ENCODE peak calls at places on chromosomes 13 and 19, in nine cellular contexts. One of them, this sample, is unnamed.

GRCh38 chr13:19695829-19696228 is 62.4 kb downstream of the MPHOSPH8 start:
- DNase-seq in tibial nerve: no peak
- DNase-seq in heart left ventricle: no peak
- DNase-seq in A549: no peak
- DNase-seq in uterus: no peak
- DNase-seq in adrenal gland: no peak
- DNase-seq in breast epithelium: no peak
- DNase-seq in suprapubic skin: no peak
- DNase-seq in stomach: no peak
- DNase-seq in this sample: no peak

GRCh38 chr13:37648604-37649003 is 50.0 kb upstream of the POSTN start:
- DNase-seq in tibial nerve: no peak
- DNase-seq in heart left ventricle: no peak
- DNase-seq in A549: no peak
- DNase-seq in uterus: no peak
- DNase-seq in adrenal gland: no peak
- DNase-seq in breast epithelium: no peak
- DNase-seq in suprapubic skin: no peak
- DNase-seq in stomach: no peak
- DNase-seq in this sample: no peak

GRCh38 chr19:37346091-37346490 is 24.8 kb upstream of the ZNF527 start:
- DNase-seq in tibial nerve: no peak
- DNase-seq in heart left ventricle: no peak
- DNase-seq in A549: no peak
- DNase-seq in uterus: no peak
- DNase-seq in adrenal gland: no peak
- DNase-seq in breast epithelium: no peak
- DNase-seq in suprapubic skin: no peak
- DNase-seq in stomach: no peak
- DNase-seq in this sample: no peak

GRCh38 chr19:35471946-35472345 is 18.3 kb downstream of the KRTDAP start:
- DNase-seq in tibial nerve: no peak
- DNase-seq in heart left ventricle: no peak
- DNase-seq in A549: no peak
- DNase-seq in uterus: no peak
- DNase-seq in adrenal gland: no peak
- DNase-seq in breast epithelium: no peak
- DNase-seq in suprapubic skin: no peak
- DNase-seq in stomach: no peak
- DNase-seq in this sample: no peak

GRCh38 chr19:41799444-41800000 is 3.1 kb downstream of the CEACAM3 start:
- DNase-seq in tibial nerve: no peak
- DNase-seq in heart left ventricle: no peak
- DNase-seq in A549: peak
- DNase-seq in uterus: no peak
- DNase-seq in adrenal gland: no peak
- DNase-seq in breast epithelium: no peak
- DNase-seq in suprapubic skin: no peak
- DNase-seq in stomach: no peak
- DNase-seq in this sample: no peak

GRCh38 chr19:10828981-10829821 is 6.8 kb downstream of the TMED1 start:
- DNase-seq in tibial nerve: no peak
- DNase-seq in heart left ventricle: peak
- DNase-seq in A549: no peak
- DNase-seq in uterus: no peak
- DNase-seq in adrenal gland: peak
- DNase-seq in breast epithelium: no peak
- DNase-seq in suprapubic skin: no peak
- DNase-seq in stomach: no peak
- DNase-seq in this sample: no peak

GRCh38 chr19:35045667-35046300 is 4.3 kb downstream of the HPN start:
- DNase-seq in tibial nerve: no peak
- DNase-seq in heart left ventricle: no peak
- DNase-seq in A549: peak
- DNase-seq in uterus: no peak
- DNase-seq in adrenal gland: no peak
- DNase-seq in breast epithelium: no peak
- DNase-seq in suprapubic skin: no peak
- DNase-seq in stomach: no peak
- DNase-seq in this sample: peak

GRCh38 chr13:85728831-85729230 is 70.4 kb downstream of the SLITRK6 start:
- DNase-seq in tibial nerve: no peak
- DNase-seq in heart left ventricle: no peak
- DNase-seq in A549: no peak
- DNase-seq in uterus: no peak
- DNase-seq in adrenal gland: no peak
- DNase-seq in breast epithelium: no peak
- DNase-seq in suprapubic skin: no peak
- DNase-seq in stomach: no peak
- DNase-seq in this sample: no peak

GRCh38 chr19:6963937-6964336 is 57.3 kb downstream of the MBD3L2B start:
- DNase-seq in tibial nerve: no peak
- DNase-seq in heart left ventricle: no peak
- DNase-seq in A549: no peak
- DNase-seq in uterus: no peak
- DNase-seq in adrenal gland: peak
- DNase-seq in breast epithelium: no peak
- DNase-seq in suprapubic skin: no peak
- DNase-seq in stomach: no peak
- DNase-seq in this sample: no peak

GRCh38 chr13:73835138-73835721 is 299.0 kb downstream of the KLF12 start:
- DNase-seq in tibial nerve: no peak
- DNase-seq in heart left ventricle: no peak
- DNase-seq in A549: peak
- DNase-seq in uterus: no peak
- DNase-seq in adrenal gland: no peak
- DNase-seq in breast epithelium: no peak
- DNase-seq in suprapubic skin: no peak
- DNase-seq in stomach: no peak
- DNase-seq in this sample: peak

GRCh38 chr19:47351545-47351944 is 2.4 kb downstream of the DHX34 start:
- DNase-seq in tibial nerve: no peak
- DNase-seq in heart left ventricle: no peak
- DNase-seq in A549: peak
- DNase-seq in uterus: no peak
- DNase-seq in adrenal gland: no peak
- DNase-seq in breast epithelium: no peak
- DNase-seq in suprapubic skin: no peak
- DNase-seq in stomach: no peak
- DNase-seq in this sample: no peak

GRCh38 chr19:11038511-11038910 is 50.8 kb upstream of the LDLR start:
- DNase-seq in tibial nerve: no peak
- DNase-seq in heart left ventricle: no peak
- DNase-seq in A549: no peak
- DNase-seq in uterus: no peak
- DNase-seq in adrenal gland: no peak
- DNase-seq in breast epithelium: no peak
- DNase-seq in suprapubic skin: no peak
- DNase-seq in stomach: no peak
- DNase-seq in this sample: no peak

GRCh38 chr19:7337380-7338194 is 11.2 kb upstream of the ARHGEF18 start:
- DNase-seq in tibial nerve: no peak
- DNase-seq in heart left ventricle: no peak
- DNase-seq in A549: no peak
- DNase-seq in uterus: no peak
- DNase-seq in adrenal gland: no peak
- DNase-seq in breast epithelium: no peak
- DNase-seq in suprapubic skin: peak
- DNase-seq in stomach: no peak
- DNase-seq in this sample: no peak

GRCh38 chr19:39052243-39052746 is 19.9 kb upstream of the FBXO27 start:
- DNase-seq in tibial nerve: peak
- DNase-seq in heart left ventricle: no peak
- DNase-seq in A549: peak
- DNase-seq in uterus: peak
- DNase-seq in adrenal gland: peak
- DNase-seq in breast epithelium: no peak
- DNase-seq in suprapubic skin: no peak
- DNase-seq in stomach: peak
- DNase-seq in this sample: peak

GRCh38 chr19:16824658-16825311 is 4.4 kb upstream of the SIN3B start:
- DNase-seq in tibial nerve: no peak
- DNase-seq in heart left ventricle: no peak
- DNase-seq in A549: no peak
- DNase-seq in uterus: peak
- DNase-seq in adrenal gland: no peak
- DNase-seq in breast epithelium: no peak
- DNase-seq in suprapubic skin: no peak
- DNase-seq in stomach: no peak
- DNase-seq in this sample: no peak

GRCh38 chr19:34350161-34350561 is 14.8 kb upstream of the GPI start:
- DNase-seq in tibial nerve: no peak
- DNase-seq in heart left ventricle: no peak
- DNase-seq in A549: no peak
- DNase-seq in uterus: no peak
- DNase-seq in adrenal gland: no peak
- DNase-seq in breast epithelium: no peak
- DNase-seq in suprapubic skin: no peak
- DNase-seq in stomach: no peak
- DNase-seq in this sample: no peak

GRCh38 chr19:38867176-38867780 is 10.8 kb downstream of the RINL start:
- DNase-seq in tibial nerve: no peak
- DNase-seq in heart left ventricle: no peak
- DNase-seq in A549: no peak
- DNase-seq in uterus: no peak
- DNase-seq in adrenal gland: no peak
- DNase-seq in breast epithelium: no peak
- DNase-seq in suprapubic skin: no peak
- DNase-seq in stomach: no peak
- DNase-seq in this sample: no peak

GRCh38 chr13:30832845-30833332 is 73.2 kb upstream of the MEDAG start:
- DNase-seq in tibial nerve: no peak
- DNase-seq in heart left ventricle: peak
- DNase-seq in A549: peak
- DNase-seq in uterus: peak
- DNase-seq in adrenal gland: peak
- DNase-seq in breast epithelium: peak
- DNase-seq in suprapubic skin: peak
- DNase-seq in stomach: peak
- DNase-seq in this sample: peak

DNA sequence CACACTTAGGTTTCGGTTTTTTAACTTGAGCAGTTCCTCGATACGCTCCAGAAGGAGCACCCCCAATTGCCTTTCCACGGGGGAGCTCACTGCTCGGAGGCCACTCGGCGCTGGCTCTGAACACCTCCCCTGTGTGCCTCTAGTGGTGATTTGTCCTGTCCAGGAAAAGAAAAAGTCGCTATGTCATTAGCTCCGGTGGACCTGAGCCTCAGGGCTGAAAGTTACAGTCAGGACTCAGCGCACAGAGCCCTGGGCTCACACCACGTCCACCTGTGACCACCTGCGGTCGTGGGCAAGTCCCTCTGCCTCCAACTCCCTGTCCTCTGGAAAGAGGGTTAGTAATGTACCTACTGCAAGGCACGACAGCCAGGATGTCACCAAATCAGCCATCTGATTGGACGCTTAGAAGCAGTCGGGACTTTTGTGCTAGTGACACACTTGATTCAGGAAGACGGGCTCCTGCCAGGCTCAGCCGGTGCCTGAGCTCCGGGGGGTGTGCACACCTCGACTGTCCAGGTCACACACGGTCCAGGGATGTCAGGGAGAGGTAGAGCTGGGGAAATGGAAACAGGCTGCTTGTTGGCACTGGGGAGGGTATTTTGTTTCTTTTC is 3.9 kb upstream of the TMPRSS9 start:
- DNase-seq in tibial nerve: no peak
- DNase-seq in heart left ventricle: no peak
- DNase-seq in A549: no peak
- DNase-seq in uterus: no peak
- DNase-seq in adrenal gland: no peak
- DNase-seq in breast epithelium: no peak
- DNase-seq in suprapubic skin: no peak
- DNase-seq in stomach: no peak
- DNase-seq in this sample: no peak
- TF ChIP-seq POLR2A in tibial nerve: no peak
- TF ChIP-seq POLR2A in heart left ventricle: no peak
- TF ChIP-seq POLR2A in A549: no peak
- TF ChIP-seq POLR2A in uterus: no peak
- TF ChIP-seq POLR2A in adrenal gland: no peak
- TF ChIP-seq POLR2A in breast epithelium: no peak
- TF ChIP-seq POLR2A in suprapubic skin: no peak
- TF ChIP-seq POLR2A in stomach: no peak
- TF ChIP-seq POLR2A in this sample: no peak

GRCh38 chr19:19372656-19373416 is 32.6 kb upstream of the GATAD2A start:
- DNase-seq in tibial nerve: no peak
- DNase-seq in heart left ventricle: peak
- DNase-seq in A549: peak
- DNase-seq in uterus: no peak
- DNase-seq in adrenal gland: peak
- DNase-seq in breast epithelium: no peak
- DNase-seq in suprapubic skin: no peak
- DNase-seq in stomach: peak
- DNase-seq in this sample: peak
- TF ChIP-seq POLR2A in tibial nerve: peak
- TF ChIP-seq POLR2A in heart left ventricle: no peak
- TF ChIP-seq POLR2A in A549: no peak
- TF ChIP-seq POLR2A in uterus: peak
- TF ChIP-seq POLR2A in adrenal gland: no peak
- TF ChIP-seq POLR2A in breast epithelium: no peak
- TF ChIP-seq POLR2A in suprapubic skin: no peak
- TF ChIP-seq POLR2A in stomach: no peak
- TF ChIP-seq POLR2A in this sample: no peak

DNA sequence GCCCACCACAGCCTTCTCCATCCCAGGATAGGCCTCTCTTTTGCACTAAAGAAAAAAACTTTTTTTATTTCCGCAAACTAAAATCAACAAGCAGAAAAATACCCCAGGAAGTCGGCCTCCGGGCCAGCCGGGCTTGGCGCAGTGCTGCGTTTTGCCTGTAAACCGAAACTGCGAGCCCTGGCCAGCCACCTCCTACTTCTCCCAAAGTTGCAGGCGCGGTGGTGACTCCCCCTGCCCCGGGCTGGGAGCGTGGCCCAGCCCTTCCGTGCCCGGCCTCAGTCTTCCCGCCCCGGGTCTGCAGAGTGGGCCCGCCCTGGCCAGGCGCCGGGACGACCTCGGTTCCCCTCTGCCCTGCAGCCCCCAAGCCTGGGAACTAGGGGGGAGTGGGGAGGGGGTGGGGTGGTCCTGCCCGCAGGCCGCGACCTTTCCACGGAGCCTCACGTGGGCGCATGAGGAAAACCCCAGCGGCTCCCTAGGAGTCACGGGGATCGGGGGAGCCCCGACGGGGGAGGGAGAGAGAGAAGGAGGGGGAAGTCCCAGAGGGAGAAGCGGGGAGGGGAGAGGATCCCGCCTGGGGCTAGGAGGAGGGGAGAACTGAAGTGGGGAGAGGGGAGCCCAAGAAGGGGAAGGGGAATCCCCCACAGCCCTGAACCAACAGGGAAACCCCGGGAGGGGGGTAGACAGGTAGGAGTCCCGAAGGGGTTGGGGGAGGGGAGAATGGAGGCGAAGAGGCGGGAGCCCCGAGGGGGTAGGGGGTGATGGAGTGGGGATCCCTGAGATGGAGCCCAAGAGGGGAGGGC is 3.0 kb downstream of the GADD45B start:
- DNase-seq in tibial nerve: peak
- DNase-seq in heart left ventricle: peak
- DNase-seq in A549: peak
- DNase-seq in uterus: peak
- DNase-seq in adrenal gland: peak
- DNase-seq in breast epithelium: peak
- DNase-seq in suprapubic skin: peak
- DNase-seq in stomach: peak
- DNase-seq in this sample: peak
- TF ChIP-seq POLR2A in tibial nerve: no peak
- TF ChIP-seq POLR2A in heart left ventricle: no peak
- TF ChIP-seq POLR2A in A549: no peak
- TF ChIP-seq POLR2A in uterus: no peak
- TF ChIP-seq POLR2A in adrenal gland: no peak
- TF ChIP-seq POLR2A in breast epithelium: no peak
- TF ChIP-seq POLR2A in suprapubic skin: no peak
- TF ChIP-seq POLR2A in stomach: no peak
- TF ChIP-seq POLR2A in this sample: peak

GRCh38 chr19:55605637-55606470 is at the start of gene ZNF865:
- DNase-seq in tibial nerve: no peak
- DNase-seq in heart left ventricle: peak
- DNase-seq in A549: peak
- DNase-seq in uterus: peak
- DNase-seq in adrenal gland: peak
- DNase-seq in breast epithelium: peak
- DNase-seq in suprapubic skin: peak
- DNase-seq in stomach: peak
- DNase-seq in this sample: peak
- TF ChIP-seq POLR2A in tibial nerve: no peak
- TF ChIP-seq POLR2A in heart left ventricle: no peak
- TF ChIP-seq POLR2A in A549: peak
- TF ChIP-seq POLR2A in uterus: no peak
- TF ChIP-seq POLR2A in adrenal gland: no peak
- TF ChIP-seq POLR2A in breast epithelium: no peak
- TF ChIP-seq POLR2A in suprapubic skin: no peak
- TF ChIP-seq POLR2A in stomach: no peak
- TF ChIP-seq POLR2A in this sample: peak